ENCODE peak calls at places on chromosomes 6 and 20, in six cellular contexts. I is H9, A is IMR-90, P is H1, Q is neuronal stem cell, N is trophoblast cell. X is an unnamed sample.

GRCh38 chr20:61807426-61808160 is 258.1 kb downstream of the TAF4 start:
- DNase-seq in N (no peak), Q (no peak), P (no peak), A (no peak), I (no peak), X (no peak)

GRCh38 chr20:48164566-48165400 is 379.5 kb upstream of the SULF2 start:
- DNase-seq in A (no peak), Q (no peak), N (peak; percentile 87), I (no peak), P (no peak), X (no peak)

GRCh38 chr6:115004982-115005381 is 662.2 kb upstream of the HS3ST5 start:
- DNase-seq in Q (no peak), A (no peak), P (no peak), N (no peak), I (no peak), X (no peak)

GRCh38 chr6:11700118-11700718 is 78.4 kb downstream of the ADTRP start:
- DNase-seq in P (no peak), A (peak; percentile 73), Q (no peak), I (no peak), N (peak; percentile 72), X (peak; percentile 67)

GRCh38 chr6:122145246-122145645 is 254.2 kb upstream of the HSF2 start:
- DNase-seq in A (no peak), N (no peak), P (no peak), I (no peak), Q (no peak), X (no peak)

GRCh38 chr6:107314644-107315043 is 144.7 kb downstream of the PDSS2 start:
- DNase-seq in Q (no peak), P (no peak), I (no peak), N (no peak), A (no peak), X (no peak)

GRCh38 chr20:59940956-59941294 is 736 bp downstream of the FAM217B start:
- DNase-seq in Q (no peak), N (no peak), I (no peak), A (no peak), P (no peak), X (no peak)

GRCh38 chr20:31841928-31842327 is 3.5 kb downstream of the FOXS1 start:
- DNase-seq in I (no peak), Q (no peak), N (no peak), A (peak; percentile 66), P (no peak), X (peak; percentile 43)

GRCh38 chr6:169789146-169789943 is 37.9 kb downstream of the ERMARD start:
- DNase-seq in P (peak; percentile 43), I (peak; percentile 43), N (peak; percentile 1), A (no peak), Q (no peak), X (no peak)

GRCh38 chr6:149766156-149766768 is 16.7 kb downstream of the PCMT1 start:
- DNase-seq in Q (no peak), P (no peak), I (no peak), N (no peak), A (peak; percentile 61), X (no peak)

GRCh38 chr6:7486951-7487350 is 54.5 kb upstream of the DSP start:
- DNase-seq in N (no peak), Q (no peak), I (no peak), A (no peak), P (no peak), X (no peak)

GRCh38 chr20:63552481-63553249 is 1.3 kb upstream of the FNDC11 start:
- DNase-seq in A (no peak), P (no peak), I (peak; percentile 59), Q (no peak), N (no peak), X (no peak)

GRCh38 chr6:55014321-55015088 is 159.8 kb upstream of the HCRTR2 start:
- DNase-seq in Q (no peak), A (peak; percentile 53), P (no peak), N (no peak), I (no peak), X (no peak)

GRCh38 chr6:39224058-39224457 is 5.2 kb downstream of the KCNK5 start:
- DNase-seq in P (no peak), Q (no peak), A (no peak), I (no peak), N (no peak), X (no peak)

GRCh38 chr6:39223535-39223934 is 5.7 kb downstream of the KCNK5 start:
- DNase-seq in P (no peak), I (peak; percentile 12), A (no peak), N (no peak), Q (no peak), X (no peak)

GRCh38 chr6:39224523-39225182 is 4.6 kb downstream of the KCNK5 start:
- DNase-seq in A (no peak), N (no peak), I (no peak), P (no peak), Q (no peak), X (no peak)

GRCh38 chr6:39221115-39221514 is 8.2 kb downstream of the KCNK5 start:
- DNase-seq in P (no peak), N (no peak), Q (no peak), I (no peak), A (no peak), X (no peak)

GRCh38 chr6:39221746-39222641 is 7.3 kb downstream of the KCNK5 start:
- DNase-seq in A (no peak), I (peak; percentile 9), Q (no peak), N (no peak), P (no peak), X (no peak)
- H3K79me1 ChIP-seq in A (no peaks in the 10 kb centered on the region), I (peaks cover 35% of the 10 kb centered on the region), Q (no peaks in the 10 kb centered on the region), N (no peaks in the 10 kb centered on the region), P (peaks cover 32% of the 10 kb centered on the region), X (no peaks in the 10 kb centered on the region)

GRCh38 chr6:44667226-44667625 is 279.7 kb downstream of the CDC5L start:
- DNase-seq in Q (peak; percentile 48), P (peak; percentile 47), I (peak; percentile 57), A (peak; percentile 77), N (peak; percentile 81), X (peak; percentile 80)

GRCh38 chr6:44665683-44666082 is 278.2 kb downstream of the CDC5L start:
- DNase-seq in A (no peak), Q (no peak), N (peak; percentile 85), P (no peak), I (peak; percentile 17), X (no peak)

GRCh38 chr6:44665143-44665542 is 277.6 kb downstream of the CDC5L start:
- DNase-seq in P (no peak), I (peak; percentile 23), A (no peak), N (peak; percentile 21), Q (no peak), X (no peak)

GRCh38 chr6:44667668-44668390 is 280.3 kb downstream of the CDC5L start:
- DNase-seq in P (peak; percentile 75), N (peak; percentile 82), I (peak; percentile 83), Q (no peak), A (no peak), X (no peak)

DNA sequence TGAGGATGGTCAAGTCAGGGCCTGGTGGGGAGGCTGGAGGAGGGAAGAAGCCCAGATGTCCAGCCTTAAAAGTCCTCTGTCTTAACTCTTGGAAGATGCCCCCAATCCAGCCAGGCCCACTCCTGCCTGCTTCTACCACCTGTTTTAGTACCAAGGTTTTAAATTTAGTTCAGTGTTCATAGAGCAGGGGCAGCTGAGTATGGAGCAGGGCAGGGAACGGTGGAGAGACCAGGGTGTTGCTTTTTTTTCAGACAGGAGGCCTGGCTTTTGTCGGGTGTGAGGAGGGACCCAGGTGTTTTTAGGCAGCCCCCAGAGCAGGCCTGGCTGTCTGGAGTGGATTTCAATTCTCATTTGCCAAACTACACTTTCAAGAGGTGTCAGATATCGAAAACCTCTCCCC is 278.8 kb downstream of the CDC5L start:
- DNase-seq in I (peak; percentile 16), P (peak; percentile 33), N (no peak), Q (no peak), A (no peak), X (no peak)
- H4K91ac ChIP-seq in I (peak overlapping the region; percentile 32), P (peak overlapping the region; percentile 36), N (peak overlapping the region; percentile 96), Q (no peak overlapping the region), A (peak overlapping the region; percentile 81), X (no peak overlapping the region)

GRCh38 chr6:3228791-3229565 is 1.5 kb upstream of the TUBB2B start:
- DNase-seq in I (peak; percentile 63), A (no peak), N (peak; percentile 8), P (peak; percentile 81), Q (peak; percentile 77), X (peak; percentile 48)

GRCh38 chr6:3228046-3228671 is 706 bp upstream of the TUBB2B start:
- DNase-seq in N (no peak), P (peak; percentile 89), I (peak; percentile 94), Q (peak; percentile 81), A (no peak), X (no peak)

GRCh38 chr6:3229566-3230274 is 2.3 kb upstream of the TUBB2B start:
- DNase-seq in I (peak; percentile 80), A (no peak), Q (peak; percentile 66), P (no peak), N (peak; percentile 17), X (no peak)

GRCh38 chr6:3227363-3228045 is at the start of gene TUBB2B:
- DNase-seq in I (peak; percentile 94), P (peak; percentile 63), Q (peak; percentile 91), A (peak; percentile 37), N (peak; percentile 6), X (peak; percentile 62)

DNA sequence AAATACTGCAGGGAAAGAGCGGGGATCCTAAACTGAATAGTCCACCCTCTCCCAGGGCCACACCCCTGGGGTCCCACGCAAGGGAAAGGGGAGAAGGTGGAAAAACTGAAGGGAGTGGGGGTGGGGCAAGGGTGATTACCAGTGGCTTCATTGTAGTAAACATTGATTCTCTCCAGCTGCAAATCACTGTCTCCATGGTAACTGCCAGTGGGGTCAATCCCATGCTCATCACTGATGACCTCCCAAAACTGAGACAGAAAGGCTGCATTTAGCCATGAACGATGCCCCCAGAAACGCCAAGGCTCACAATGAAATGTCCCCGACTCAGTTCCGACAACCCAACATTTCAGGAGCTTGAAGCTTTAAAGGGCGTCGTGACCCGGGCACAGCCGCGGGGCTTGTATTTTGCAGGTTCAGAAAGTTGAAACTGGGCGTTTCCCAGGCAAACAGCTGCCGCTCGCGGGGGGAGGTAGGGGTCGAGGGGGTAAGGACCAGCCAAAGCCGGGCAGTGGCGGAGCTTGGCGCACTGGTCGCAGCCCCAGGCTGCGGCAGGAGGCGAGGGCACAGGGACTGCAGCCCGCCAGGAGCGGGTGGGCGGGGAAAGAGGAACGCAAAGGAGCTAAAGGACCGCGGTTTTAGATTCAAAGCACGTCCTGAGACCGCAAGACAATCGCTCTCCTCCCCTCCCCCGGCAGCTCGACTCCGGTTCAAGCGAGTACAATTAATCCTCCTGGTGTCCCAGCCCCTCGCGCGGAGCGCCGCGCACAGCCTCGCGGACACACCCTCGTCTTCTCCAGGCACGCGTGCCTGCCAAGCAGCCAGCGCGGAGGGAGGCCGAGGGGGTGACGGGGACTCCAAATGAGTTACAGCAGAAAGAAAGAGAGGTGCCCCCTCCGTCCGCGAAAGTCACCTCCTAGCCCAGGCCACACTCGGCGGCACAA is 761 bp downstream of the TUBB2B start:
- DNase-seq in I (no peak), Q (peak; percentile 71), P (peak; percentile 64), N (peak; percentile 32), A (no peak), X (peak; percentile 52)
- H3K23ac ChIP-seq in I (no peak overlapping the region), Q (peak overlapping the region; percentile 99), P (no peak overlapping the region), N (no peak overlapping the region), A (no peak overlapping the region), X (no peak overlapping the region)

GRCh38 chr6:108561742-108562502 is 1.2 kb downstream of the FOXO3 start:
- DNase-seq in N (peak; percentile 48), A (peak; percentile 31), I (peak; percentile 43), Q (peak; percentile 26), P (peak; percentile 72), X (peak; percentile 66)
- H3K79me1 ChIP-seq in N (peaks cover 34% of the 10 kb centered on the region), A (no peaks in the 10 kb centered on the region), I (no peaks in the 10 kb centered on the region), Q (peaks cover 9% of the 10 kb centered on the region), P (no peaks in the 10 kb centered on the region), X (peaks cover 2% of the 10 kb centered on the region)

GRCh38 chr6:148507774-148508173 is 165.1 kb downstream of the SASH1 start:
- DNase-seq in A (peak; percentile 71), N (no peak), P (no peak), I (no peak), Q (no peak), X (peak; percentile 96)
- H4K91ac ChIP-seq in A (peak overlapping the region; percentile 10), N (peak overlapping the region; percentile 26), P (no peak overlapping the region), I (no peak overlapping the region), Q (no peak overlapping the region), X (peak overlapping the region; percentile 72)

X was measured in mesenchymal stem cell.